ENCODE peak calls at places on chromosomes 4 and X, in ten cellular contexts. One of them, this sample, is unnamed.

GRCh38 chrX:72020788-72021187 is 110.1 kb downstream of the NHSL2 start:
- DNase-seq in HepG2: no peak
- DNase-seq in H1: no peak
- DNase-seq in esophagus muscularis mucosa: peak; percentile 12
- DNase-seq in upper lobe of left lung: no peak
- DNase-seq in K562: no peak
- DNase-seq in ovary: no peak
- DNase-seq in GM12878: peak; percentile 26
- DNase-seq in A549: no peak
- DNase-seq in stomach: no peak
- DNase-seq in this sample: no peak

GRCh38 chrX:103211012-103211715 is 3.7 kb upstream of the BEX4 start:
- DNase-seq in A549: peak; percentile 34
- DNase-seq in stomach: peak; percentile 44
- DNase-seq in GM12878: no peak
- DNase-seq in ovary: peak; percentile 19
- DNase-seq in upper lobe of left lung: peak; percentile 43
- DNase-seq in K562: peak; percentile 81
- DNase-seq in esophagus muscularis mucosa: no peak
- DNase-seq in H1: no peak
- DNase-seq in HepG2: peak; percentile 25
- DNase-seq in this sample: peak; percentile 38

GRCh38 chr4:154958621-154959358 is 177.7 kb downstream of the RBM46 start:
- DNase-seq in A549: no peak
- DNase-seq in ovary: peak; percentile 41
- DNase-seq in upper lobe of left lung: no peak
- DNase-seq in GM12878: no peak
- DNase-seq in HepG2: no peak
- DNase-seq in stomach: peak; percentile 71
- DNase-seq in K562: no peak
- DNase-seq in H1: no peak
- DNase-seq in esophagus muscularis mucosa: no peak
- DNase-seq in this sample: peak; percentile 19

GRCh38 chrX:41145920-41146608 is 60.8 kb downstream of the USP9X start:
- DNase-seq in esophagus muscularis mucosa: no peak
- DNase-seq in upper lobe of left lung: no peak
- DNase-seq in H1: no peak
- DNase-seq in stomach: no peak
- DNase-seq in HepG2: no peak
- DNase-seq in GM12878: no peak
- DNase-seq in K562: peak; percentile 9
- DNase-seq in A549: peak; percentile 32
- DNase-seq in ovary: no peak
- DNase-seq in this sample: no peak

GRCh38 chr4:11074581-11075241 is 354.0 kb downstream of the HS3ST1 start:
- DNase-seq in stomach: peak; percentile 32
- DNase-seq in upper lobe of left lung: no peak
- DNase-seq in K562: no peak
- DNase-seq in GM12878: no peak
- DNase-seq in H1: no peak
- DNase-seq in HepG2: no peak
- DNase-seq in esophagus muscularis mucosa: no peak
- DNase-seq in A549: no peak
- DNase-seq in ovary: no peak
- DNase-seq in this sample: no peak

GRCh38 chr4:82744284-82744963 is 54.2 kb downstream of the SCD5 start:
- DNase-seq in ovary: no peak
- DNase-seq in esophagus muscularis mucosa: no peak
- DNase-seq in upper lobe of left lung: peak; percentile 62
- DNase-seq in A549: no peak
- DNase-seq in HepG2: no peak
- DNase-seq in H1: no peak
- DNase-seq in GM12878: no peak
- DNase-seq in K562: no peak
- DNase-seq in stomach: peak; percentile 82
- DNase-seq in this sample: no peak

GRCh38 chr4:120843840-120844527 is 78.5 kb downstream of the PRDM5 start:
- DNase-seq in K562: no peak
- DNase-seq in esophagus muscularis mucosa: no peak
- DNase-seq in A549: peak; percentile 9
- DNase-seq in upper lobe of left lung: peak; percentile 61
- DNase-seq in H1: peak; percentile 61
- DNase-seq in stomach: no peak
- DNase-seq in GM12878: no peak
- DNase-seq in ovary: no peak
- DNase-seq in HepG2: no peak
- DNase-seq in this sample: peak; percentile 58

GRCh38 chrX:155577682-155578081 is 35.1 kb downstream of the TMLHE start:
- DNase-seq in H1: no peak
- DNase-seq in ovary: no peak
- DNase-seq in GM12878: peak; percentile 2
- DNase-seq in HepG2: no peak
- DNase-seq in upper lobe of left lung: peak; percentile 20
- DNase-seq in stomach: no peak
- DNase-seq in K562: no peak
- DNase-seq in esophagus muscularis mucosa: no peak
- DNase-seq in A549: no peak
- DNase-seq in this sample: no peak

GRCh38 chrX:119604778-119605177 is 1.4 kb downstream of the NKRF start:
- DNase-seq in stomach: no peak
- DNase-seq in esophagus muscularis mucosa: no peak
- DNase-seq in upper lobe of left lung: no peak
- DNase-seq in HepG2: no peak
- DNase-seq in GM12878: no peak
- DNase-seq in K562: peak; percentile 16
- DNase-seq in A549: no peak
- DNase-seq in H1: no peak
- DNase-seq in ovary: no peak
- DNase-seq in this sample: no peak

GRCh38 chrX:119606508-119607389 is 525 bp upstream of the NKRF start:
- DNase-seq in HepG2: no peak
- DNase-seq in ovary: no peak
- DNase-seq in upper lobe of left lung: no peak
- DNase-seq in A549: no peak
- DNase-seq in H1: no peak
- DNase-seq in stomach: no peak
- DNase-seq in esophagus muscularis mucosa: no peak
- DNase-seq in GM12878: no peak
- DNase-seq in K562: no peak
- DNase-seq in this sample: no peak

GRCh38 chrX:119602701-119603255 is 3.4 kb downstream of the NKRF start:
- DNase-seq in upper lobe of left lung: no peak
- DNase-seq in A549: no peak
- DNase-seq in stomach: no peak
- DNase-seq in K562: no peak
- DNase-seq in HepG2: no peak
- DNase-seq in H1: no peak
- DNase-seq in esophagus muscularis mucosa: no peak
- DNase-seq in ovary: no peak
- DNase-seq in GM12878: no peak
- DNase-seq in this sample: no peak

GRCh38 chrX:119605398-119605738 is 856 bp downstream of the NKRF start:
- DNase-seq in stomach: no peak
- DNase-seq in ovary: peak; percentile 19
- DNase-seq in upper lobe of left lung: peak; percentile 45
- DNase-seq in HepG2: peak; percentile 3
- DNase-seq in A549: peak; percentile 1
- DNase-seq in K562: peak; percentile 28
- DNase-seq in esophagus muscularis mucosa: no peak
- DNase-seq in H1: peak; percentile 46
- DNase-seq in GM12878: no peak
- DNase-seq in this sample: no peak

DNA sequence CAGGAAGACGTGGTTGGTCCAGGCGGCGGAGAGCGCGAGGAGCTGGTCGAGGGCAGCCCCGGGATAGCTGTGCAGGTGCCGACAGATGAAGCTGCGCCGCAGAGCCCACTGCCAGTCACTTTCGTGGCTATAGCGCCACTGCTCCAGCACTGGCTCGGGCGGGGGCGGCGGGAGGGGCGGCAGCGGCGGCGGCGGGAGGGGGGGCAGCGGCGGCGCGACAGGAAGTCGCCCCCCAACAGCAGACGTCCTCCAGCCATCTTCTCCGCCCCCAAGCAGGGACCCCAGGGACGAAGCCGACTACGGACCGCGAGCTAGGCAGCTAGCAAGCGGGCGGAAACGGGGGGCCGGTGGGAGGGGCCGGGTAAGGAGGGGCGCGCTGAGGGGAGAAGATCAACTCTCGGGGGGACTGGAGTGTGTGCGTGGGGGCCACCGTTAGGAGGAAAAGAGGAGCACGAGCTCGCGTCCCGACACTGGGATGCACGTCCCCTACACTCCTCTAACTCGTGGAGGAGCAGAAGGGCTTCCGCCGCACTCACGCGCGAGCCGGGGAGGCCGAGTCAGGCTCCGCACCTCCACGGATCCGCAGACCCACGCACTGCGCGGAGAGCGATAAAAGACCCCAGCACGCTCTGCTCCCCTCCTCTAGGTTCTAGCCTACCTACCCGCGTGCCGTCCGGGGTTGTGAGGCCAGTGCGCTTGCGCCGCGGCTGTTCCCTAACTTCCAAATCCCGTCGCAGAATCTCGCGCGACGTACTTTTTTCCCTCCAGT is at the start of gene NKRF:
- DNase-seq in GM12878: peak; percentile 78
- DNase-seq in A549: peak; percentile 94
- DNase-seq in HepG2: peak; percentile 82
- DNase-seq in H1: peak; percentile 89
- DNase-seq in esophagus muscularis mucosa: peak; percentile 94
- DNase-seq in upper lobe of left lung: peak; percentile 91
- DNase-seq in K562: peak; percentile 96
- DNase-seq in stomach: peak; percentile 93
- DNase-seq in ovary: peak; percentile 91
- DNase-seq in this sample: peak; percentile 94
- TF ChIP-seq POLR2A in GM12878: peak; percentile 93
- TF ChIP-seq POLR2A in A549: peak; percentile 82
- TF ChIP-seq POLR2A in HepG2: peak; percentile 88
- TF ChIP-seq POLR2A in H1: peak; percentile 26
- TF ChIP-seq POLR2A in esophagus muscularis mucosa: peak; percentile 68
- TF ChIP-seq POLR2A in upper lobe of left lung: no peak
- TF ChIP-seq POLR2A in K562: peak; percentile 96
- TF ChIP-seq POLR2A in stomach: peak; percentile 21
- TF ChIP-seq POLR2A in ovary: peak; percentile 85
- TF ChIP-seq POLR2A in this sample: peak; percentile 83

GRCh38 chrX:47796433-47796906 is 40.2 kb upstream of the ZNF81 start:
- DNase-seq in K562: peak; percentile 54
- DNase-seq in upper lobe of left lung: no peak
- DNase-seq in GM12878: no peak
- DNase-seq in A549: no peak
- DNase-seq in ovary: no peak
- DNase-seq in esophagus muscularis mucosa: no peak
- DNase-seq in stomach: no peak
- DNase-seq in H1: no peak
- DNase-seq in HepG2: no peak
- DNase-seq in this sample: no peak

GRCh38 chrX:47798861-47799260 is 37.8 kb upstream of the ZNF81 start:
- DNase-seq in HepG2: no peak
- DNase-seq in upper lobe of left lung: no peak
- DNase-seq in stomach: no peak
- DNase-seq in esophagus muscularis mucosa: no peak
- DNase-seq in GM12878: no peak
- DNase-seq in H1: no peak
- DNase-seq in ovary: no peak
- DNase-seq in A549: no peak
- DNase-seq in K562: no peak
- DNase-seq in this sample: no peak

GRCh38 chrX:47802589-47802988 is 34.1 kb upstream of the ZNF81 start:
- DNase-seq in upper lobe of left lung: no peak
- DNase-seq in ovary: no peak
- DNase-seq in GM12878: no peak
- DNase-seq in K562: peak; percentile 36
- DNase-seq in HepG2: peak; percentile 10
- DNase-seq in esophagus muscularis mucosa: no peak
- DNase-seq in stomach: no peak
- DNase-seq in A549: peak; percentile 66
- DNase-seq in H1: no peak
- DNase-seq in this sample: no peak

DNA sequence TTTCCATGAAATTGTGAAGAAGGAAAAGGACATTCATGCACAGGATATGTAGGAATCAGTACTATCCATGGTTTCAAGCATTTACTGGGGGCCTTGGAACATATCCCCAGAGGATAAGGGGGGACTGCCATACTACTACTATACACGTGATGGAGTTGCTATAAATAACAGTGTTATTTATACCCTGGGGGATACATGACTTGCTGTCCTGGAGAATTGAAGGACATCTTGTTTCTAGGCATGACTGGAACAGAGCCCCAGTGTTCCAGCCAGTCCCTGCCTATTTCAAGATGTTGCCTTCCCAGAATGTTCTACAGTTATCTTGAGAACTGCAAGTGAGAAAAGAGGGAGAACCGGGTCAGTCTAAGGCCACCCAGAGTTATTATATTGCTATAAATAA is 39.6 kb upstream of the ZNF81 start:
- DNase-seq in esophagus muscularis mucosa: no peak
- DNase-seq in K562: no peak
- DNase-seq in H1: no peak
- DNase-seq in stomach: no peak
- DNase-seq in ovary: no peak
- DNase-seq in A549: no peak
- DNase-seq in upper lobe of left lung: no peak
- DNase-seq in HepG2: no peak
- DNase-seq in GM12878: no peak
- DNase-seq in this sample: no peak
- H3K27ac ChIP-seq in esophagus muscularis mucosa: no peak overlapping the region
- H3K27ac ChIP-seq in K562: no peak overlapping the region
- H3K27ac ChIP-seq in H1: no peak overlapping the region
- H3K27ac ChIP-seq in stomach: no peak overlapping the region
- H3K27ac ChIP-seq in ovary: no peak overlapping the region
- H3K27ac ChIP-seq in A549: no peak overlapping the region
- H3K27ac ChIP-seq in upper lobe of left lung: no peak overlapping the region
- H3K27ac ChIP-seq in HepG2: no peak overlapping the region
- H3K27ac ChIP-seq in GM12878: no peak overlapping the region
- H3K27ac ChIP-seq in this sample: no peak overlapping the region

GRCh38 chrX:66021407-66021757 is 18.5 kb downstream of the VSIG4 start:
- DNase-seq in ovary: no peak
- DNase-seq in esophagus muscularis mucosa: no peak
- DNase-seq in A549: no peak
- DNase-seq in K562: peak; percentile 48
- DNase-seq in upper lobe of left lung: no peak
- DNase-seq in stomach: no peak
- DNase-seq in GM12878: no peak
- DNase-seq in HepG2: no peak
- DNase-seq in H1: no peak
- DNase-seq in this sample: no peak

GRCh38 chrX:66021758-66022741 is 17.8 kb downstream of the VSIG4 start:
- DNase-seq in A549: no peak
- DNase-seq in H1: no peak
- DNase-seq in ovary: no peak
- DNase-seq in HepG2: no peak
- DNase-seq in upper lobe of left lung: no peak
- DNase-seq in GM12878: no peak
- DNase-seq in esophagus muscularis mucosa: no peak
- DNase-seq in K562: peak; percentile 60
- DNase-seq in stomach: no peak
- DNase-seq in this sample: no peak

GRCh38 chrX:66023726-66024467 is 16.0 kb downstream of the VSIG4 start:
- DNase-seq in esophagus muscularis mucosa: no peak
- DNase-seq in upper lobe of left lung: no peak
- DNase-seq in stomach: no peak
- DNase-seq in K562: no peak
- DNase-seq in H1: no peak
- DNase-seq in HepG2: no peak
- DNase-seq in GM12878: no peak
- DNase-seq in A549: no peak
- DNase-seq in ovary: no peak
- DNase-seq in this sample: no peak

GRCh38 chrX:66024570-66024969 is 15.3 kb downstream of the VSIG4 start:
- DNase-seq in H1: no peak
- DNase-seq in K562: no peak
- DNase-seq in HepG2: no peak
- DNase-seq in GM12878: no peak
- DNase-seq in upper lobe of left lung: no peak
- DNase-seq in stomach: no peak
- DNase-seq in esophagus muscularis mucosa: no peak
- DNase-seq in A549: no peak
- DNase-seq in ovary: no peak
- DNase-seq in this sample: no peak

DNA sequence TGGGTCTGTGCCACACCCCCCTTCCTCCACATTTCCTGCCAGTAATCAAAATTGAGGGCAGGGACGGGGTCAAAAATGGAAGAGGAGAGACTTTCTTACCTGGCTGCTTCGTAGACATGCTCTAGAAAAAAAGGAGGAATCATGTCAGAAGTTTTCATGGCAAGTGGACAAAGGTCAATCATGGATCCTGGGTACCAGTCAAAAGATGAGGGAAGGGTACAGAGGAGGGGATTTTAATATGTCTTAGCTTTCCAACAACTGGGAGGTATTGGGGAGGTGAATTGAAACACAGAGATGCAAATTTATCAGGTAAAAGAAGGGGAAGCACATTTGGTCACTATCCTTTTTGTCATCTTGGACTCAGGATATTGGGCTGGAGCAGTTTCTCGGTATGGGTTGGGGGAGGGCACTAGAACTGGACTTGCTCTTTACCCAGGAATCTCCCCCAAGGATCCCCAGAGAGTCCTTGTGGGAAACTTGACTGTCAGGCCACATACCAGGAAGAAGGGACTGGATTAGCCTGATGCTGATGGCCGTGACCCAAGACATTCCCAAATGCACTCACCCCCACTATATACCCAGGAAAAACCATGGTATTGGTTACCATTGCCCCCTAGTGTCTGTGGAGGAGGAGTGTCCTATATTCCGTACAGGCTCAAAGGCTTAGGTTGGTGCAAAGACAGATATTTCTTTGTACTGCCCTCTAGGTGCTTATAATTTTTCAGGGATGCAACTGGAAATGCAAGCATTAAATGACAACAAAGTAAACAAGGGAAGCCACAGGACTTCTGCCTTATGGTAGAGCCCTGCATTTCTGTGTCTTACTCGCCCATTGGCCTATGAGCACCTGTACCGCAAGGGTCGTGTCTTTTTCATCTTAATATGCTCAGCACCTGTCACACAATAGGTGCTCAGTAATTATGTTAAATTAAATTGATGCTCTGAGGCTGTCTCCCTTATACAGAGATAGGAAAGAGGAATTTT is 16.8 kb downstream of the VSIG4 start:
- DNase-seq in H1: no peak
- DNase-seq in HepG2: no peak
- DNase-seq in A549: peak; percentile 7
- DNase-seq in upper lobe of left lung: no peak
- DNase-seq in K562: peak; percentile 73
- DNase-seq in esophagus muscularis mucosa: no peak
- DNase-seq in GM12878: no peak
- DNase-seq in ovary: no peak
- DNase-seq in stomach: no peak
- DNase-seq in this sample: no peak
- TF ChIP-seq EP300 in H1: no peak
- TF ChIP-seq EP300 in HepG2: no peak
- TF ChIP-seq EP300 in A549: no peak
- TF ChIP-seq EP300 in upper lobe of left lung: no peak
- TF ChIP-seq EP300 in K562: peak; percentile 11
- TF ChIP-seq EP300 in esophagus muscularis mucosa: no peak
- TF ChIP-seq EP300 in GM12878: no peak
- TF ChIP-seq EP300 in ovary: no peak
- TF ChIP-seq EP300 in stomach: no peak
- TF ChIP-seq EP300 in this sample: no peak

GRCh38 chrX:120603707-120604358 is at the start of gene MCTS1:
- DNase-seq in A549: peak; percentile 98
- DNase-seq in upper lobe of left lung: peak; percentile 85
- DNase-seq in K562: peak; percentile 94
- DNase-seq in GM12878: peak; percentile 78
- DNase-seq in H1: peak; percentile 57
- DNase-seq in stomach: peak; percentile 86
- DNase-seq in ovary: peak; percentile 73
- DNase-seq in esophagus muscularis mucosa: peak; percentile 92
- DNase-seq in HepG2: peak; percentile 89
- DNase-seq in this sample: peak; percentile 89
- TF ChIP-seq POLR2A in A549: peak; percentile 34
- TF ChIP-seq POLR2A in upper lobe of left lung: no peak
- TF ChIP-seq POLR2A in K562: peak; percentile 88
- TF ChIP-seq POLR2A in GM12878: peak; percentile 65
- TF ChIP-seq POLR2A in H1: no peak
- TF ChIP-seq POLR2A in stomach: no peak
- TF ChIP-seq POLR2A in ovary: no peak
- TF ChIP-seq POLR2A in esophagus muscularis mucosa: peak; percentile 17
- TF ChIP-seq POLR2A in HepG2: no peak
- TF ChIP-seq POLR2A in this sample: peak; percentile 58

This sample was measured in transverse colon.